ENCODE peak calls at places on chromosomes 4 and X, in six cellular contexts. E is A673, S is suprapubic skin, C is neural progenitor cell, V is GM23338, R is tibial nerve. D is an unnamed sample.

GRCh38 chr4:1377606-1378261 is 28.5 kb downstream of the NKX1-1 start:
- DNase-seq in E (no peak), S (peak), C (no peak), V (no peak), R (no peak), D (no peak)

GRCh38 chr4:125368684-125369083 is 53.9 kb downstream of the FAT4 start:
- DNase-seq in E (peak), S (no peak), C (no peak), V (no peak), R (no peak), D (no peak)

GRCh38 chr4:16897991-16898827 is at the start of gene LDB2:
- DNase-seq in E (peak), S (peak), C (peak), V (peak), R (peak), D (no peak)

GRCh38 chrX:19852014-19853005 is 35.1 kb downstream of the SH3KBP1 start:
- DNase-seq in E (no peak), S (no peak), C (no peak), V (no peak), R (no peak), D (no peak)

GRCh38 chr4:120517966-120518365 is 404.6 kb downstream of the PRDM5 start:
- DNase-seq in E (peak), S (no peak), C (no peak), V (peak), R (peak), D (peak)

GRCh38 chr4:76688737-76689078 is 209.2 kb downstream of the SOWAHB start:
- DNase-seq in E (no peak), S (no peak), C (peak), V (peak), R (no peak), D (no peak)

GRCh38 chrX:93637591-93637990 is 35.8 kb downstream of the NAP1L3 start:
- DNase-seq in E (no peak), S (no peak), C (peak), V (peak), R (no peak), D (no peak)

GRCh38 chrX:107470198-107470597 is 20.7 kb downstream of the FRMPD3 start:
- DNase-seq in E (no peak), S (no peak), C (no peak), V (no peak), R (no peak), D (no peak)

GRCh38 chr4:95084584-95084983 is 326.8 kb downstream of the BMPR1B start:
- DNase-seq in E (no peak), S (no peak), C (no peak), V (no peak), R (no peak), D (no peak)

GRCh38 chr4:70925899-70926635 is 23.9 kb downstream of the MOB1B start:
- DNase-seq in E (no peak), S (no peak), C (no peak), V (no peak), R (no peak), D (no peak)
- H3K4me3 ChIP-seq in E (no peak), S (no peak), C (no peak), V (no peak), R (no peak), D (no peak)

DNA sequence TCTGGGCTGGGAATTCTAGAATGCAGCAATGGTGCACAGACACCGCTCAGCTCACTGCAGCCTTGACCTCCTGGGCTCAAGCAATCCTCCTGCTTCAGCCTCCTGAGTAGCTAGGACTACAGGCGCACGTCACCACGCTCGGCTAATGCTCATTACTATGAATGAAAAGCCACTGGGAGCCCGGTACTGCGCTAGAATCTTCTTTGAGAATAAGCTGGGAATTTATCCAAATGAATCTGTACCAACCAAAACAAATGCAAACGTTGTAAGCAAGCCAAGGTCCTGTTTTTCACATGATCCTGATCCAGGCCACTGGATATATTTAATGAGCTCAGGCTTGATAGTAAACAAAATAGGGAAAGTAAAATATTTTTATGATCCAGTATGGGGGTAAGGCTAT is 105.0 kb downstream of the RBM47 start:
- DNase-seq in E (no peak), S (no peak), C (no peak), V (no peak), R (no peak), D (no peak)
- H3K4me3 ChIP-seq in E (no peak), S (no peak), C (no peak), V (no peak), R (no peak), D (no peak)

DNA sequence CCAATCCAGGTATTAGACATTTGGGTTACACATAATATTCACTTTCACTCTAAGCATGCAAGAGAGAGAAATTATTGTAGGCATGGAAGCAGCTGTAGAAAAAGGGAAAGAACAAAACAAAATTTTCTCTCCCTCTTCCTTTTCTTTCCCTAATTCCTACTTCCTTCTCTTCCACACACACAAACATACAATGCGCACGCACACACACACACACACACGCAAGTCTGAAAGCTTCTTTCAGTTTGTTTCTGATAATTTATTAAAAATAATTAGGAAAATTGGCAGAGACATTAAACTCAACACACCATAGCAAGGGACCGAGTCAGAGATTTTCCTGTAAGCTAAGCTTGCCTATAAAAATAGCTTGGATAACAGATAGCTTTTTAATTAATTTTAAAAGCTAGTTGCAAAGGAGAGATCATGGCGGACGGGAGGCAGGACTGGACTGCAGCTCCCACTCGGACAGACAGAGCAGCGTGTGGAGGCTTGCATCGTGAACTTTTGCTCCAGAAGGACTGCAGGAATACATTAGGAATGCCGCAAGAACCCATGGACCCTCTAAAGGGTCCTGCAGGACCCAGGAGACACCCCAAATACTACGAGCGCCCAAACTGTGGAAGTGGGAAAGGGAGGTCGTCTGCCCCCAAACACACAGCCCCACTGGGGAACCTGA is 92.6 kb upstream of the MAPK10 start:
- DNase-seq in E (no peak), S (no peak), C (no peak), V (no peak), R (no peak), D (no peak)
- H3K4me3 ChIP-seq in E (no peak), S (peak), C (no peak), V (no peak), R (peak), D (no peak)

DNA sequence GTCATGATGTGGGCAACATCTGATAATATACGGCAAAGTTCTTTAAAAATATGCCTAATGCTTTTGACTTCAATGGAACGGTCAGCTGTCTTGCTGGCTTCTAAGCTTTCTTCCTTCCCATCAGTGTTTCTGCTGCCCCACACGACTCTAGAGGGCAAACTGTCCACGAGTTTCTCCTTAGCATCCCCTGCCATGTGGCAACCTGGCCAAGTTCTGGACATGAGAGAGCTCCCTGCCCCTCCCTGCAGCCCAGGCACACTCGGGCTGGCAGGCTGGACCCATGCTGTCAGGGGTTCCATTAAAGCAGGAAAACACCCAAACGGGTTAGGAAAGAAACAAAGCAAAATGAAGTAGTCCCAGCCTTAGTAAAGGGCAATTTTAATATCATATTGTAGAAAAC is 38.8 kb downstream of the KDR start:
- DNase-seq in E (no peak), S (no peak), C (no peak), V (no peak), R (no peak), D (no peak)
- H3K4me3 ChIP-seq in E (no peak), S (no peak), C (no peak), V (no peak), R (no peak), D (no peak)

DNA sequence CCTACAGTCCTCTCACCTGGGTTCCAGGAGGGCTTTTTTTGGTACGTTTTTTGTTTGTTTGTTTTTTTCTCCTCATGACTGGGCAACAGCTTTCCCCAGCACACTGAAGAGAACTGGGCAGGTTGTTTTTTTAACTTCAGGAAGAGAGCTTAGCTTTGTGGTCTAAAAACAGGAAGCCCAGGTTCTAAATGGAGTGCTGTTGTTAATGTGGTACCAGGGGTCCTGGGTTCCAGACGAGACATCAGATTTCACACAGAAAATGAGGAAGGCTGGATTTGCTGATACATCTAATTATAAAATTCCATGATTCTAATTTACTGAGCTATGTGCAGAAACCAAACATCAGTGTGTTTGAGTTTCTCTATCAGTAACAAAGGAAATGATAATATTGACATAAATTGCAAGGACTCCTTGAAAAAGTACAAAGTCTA is 4.2 kb downstream of the MYOZ2 start:
- DNase-seq in E (no peak), S (no peak), C (no peak), V (no peak), R (no peak), D (no peak)
- H3K4me3 ChIP-seq in E (no peak), S (no peak), C (no peak), V (no peak), R (no peak), D (no peak)

DNA sequence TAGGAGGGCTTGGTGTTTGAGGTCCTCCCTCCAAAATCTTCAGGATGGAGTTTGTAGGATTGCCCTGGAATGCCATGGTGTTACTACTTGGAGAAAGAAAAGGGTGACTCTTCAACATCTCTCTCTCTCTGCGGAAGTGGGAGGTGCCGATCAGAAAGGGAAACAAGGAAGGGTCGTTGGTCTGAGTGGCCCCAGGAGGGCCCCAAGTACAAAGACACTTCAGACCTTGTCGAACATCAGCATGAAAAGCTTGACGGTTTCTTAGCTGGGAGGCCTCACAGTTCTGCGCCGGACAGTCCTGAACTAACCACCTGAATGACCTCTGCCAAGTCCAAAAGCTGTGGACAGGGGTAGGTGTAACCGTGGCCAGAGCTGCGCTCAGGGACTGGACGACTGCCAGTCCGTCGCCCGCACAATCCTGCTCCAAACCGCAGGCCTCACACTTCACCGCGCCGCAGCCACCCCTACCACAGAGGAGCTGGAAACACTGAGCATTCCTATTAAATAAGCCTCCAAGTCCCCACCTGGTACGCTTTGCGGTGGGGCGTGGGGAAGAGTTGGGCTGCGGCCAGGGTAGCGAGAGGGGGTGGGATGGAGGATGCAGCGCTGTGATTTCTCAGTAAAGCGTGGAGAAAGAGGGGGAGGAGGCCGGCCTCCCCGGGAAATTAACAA is 540 bp upstream of the GSX2 start:
- DNase-seq in E (no peak), S (no peak), C (peak), V (peak), R (no peak), D (no peak)
- H3K4me3 ChIP-seq in E (no peak), S (peak), C (peak), V (peak), R (no peak), D (no peak)

GRCh38 chr4:3247399-3248177 is 1.4 kb upstream of the MSANTD1 start:
- DNase-seq in E (no peak), S (no peak), C (no peak), V (no peak), R (no peak), D (no peak)
- H3K4me3 ChIP-seq in E (no peak), S (no peak), C (no peak), V (no peak), R (no peak), D (no peak)

DNA sequence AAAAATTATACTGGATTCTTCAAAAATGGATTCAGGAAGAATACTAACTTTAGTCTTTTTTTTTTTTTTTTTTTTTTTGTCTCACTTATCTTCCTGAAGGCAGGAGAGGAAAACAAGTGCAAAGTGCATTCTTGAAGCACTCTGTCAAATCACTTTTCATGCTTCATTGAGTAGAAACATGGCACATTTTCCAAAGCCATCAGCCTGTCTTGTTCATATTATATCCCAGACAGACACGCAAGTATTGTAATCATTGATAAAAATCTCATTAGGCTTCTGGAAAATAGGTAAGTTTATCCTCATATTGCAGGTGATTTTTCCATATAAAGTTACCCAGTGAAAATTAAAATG is 1.3 kb downstream of the BBS12 start:
- DNase-seq in E (no peak), S (no peak), C (no peak), V (no peak), R (no peak), D (no peak)
- H3K4me3 ChIP-seq in E (peak), S (peak), C (peak), V (peak), R (no peak), D (no peak)